ENCODE peak calls at places on chromosomes 16 and 17, in four cellular contexts. One of them, this sample, is unnamed.
A peak's percentile ranks its signal among the peaks of the same experiment; 100 is the strongest.

GRCh38 chr16:70482624-70483023 is 28.2 kb downstream of the FCSK start:
- DNase-seq in A549: no peak
- DNase-seq in uterus: no peak
- DNase-seq in adrenal gland: no peak
- DNase-seq in this sample: no peak

GRCh38 chr16:86789621-86790051 is 211.3 kb downstream of the FOXL1 start:
- DNase-seq in A549: no peak
- DNase-seq in uterus: no peak
- DNase-seq in adrenal gland: no peak
- DNase-seq in this sample: no peak

GRCh38 chr17:74369221-74369620 is 1.9 kb downstream of the GPR142 start:
- DNase-seq in A549: no peak
- DNase-seq in uterus: no peak
- DNase-seq in adrenal gland: peak; percentile 30
- DNase-seq in this sample: peak; percentile 59

GRCh38 chr16:65956100-65956499 is 410.4 kb upstream of the CDH5 start:
- DNase-seq in A549: no peak
- DNase-seq in uterus: no peak
- DNase-seq in adrenal gland: no peak
- DNase-seq in this sample: no peak

GRCh38 chr16:3490911-3491629 is 4.2 kb downstream of the C16orf90 start:
- DNase-seq in A549: no peak
- DNase-seq in uterus: no peak
- DNase-seq in adrenal gland: no peak
- DNase-seq in this sample: peak; percentile 48

GRCh38 chr17:15408803-15409202 is 58.6 kb downstream of the CDRT4 start:
- DNase-seq in A549: peak; percentile 21
- DNase-seq in uterus: no peak
- DNase-seq in adrenal gland: no peak
- DNase-seq in this sample: no peak

GRCh38 chr17:1050996-1051925 is 54.3 kb downstream of the TIMM22 start:
- DNase-seq in A549: no peak
- DNase-seq in uterus: no peak
- DNase-seq in adrenal gland: no peak
- DNase-seq in this sample: no peak

GRCh38 chr17:76492250-76492988 is 8.8 kb downstream of the RHBDF2 start:
- DNase-seq in A549: no peak
- DNase-seq in uterus: no peak
- DNase-seq in adrenal gland: no peak
- DNase-seq in this sample: no peak

GRCh38 chr17:29807520-29808361 is 122.3 kb downstream of the SSH2 start:
- DNase-seq in A549: peak; percentile 72
- DNase-seq in uterus: peak; percentile 60
- DNase-seq in adrenal gland: peak; percentile 62
- DNase-seq in this sample: peak; percentile 61

GRCh38 chr17:74059471-74059870 is 144.0 kb upstream of the RPL38 start:
- DNase-seq in A549: no peak
- DNase-seq in uterus: no peak
- DNase-seq in adrenal gland: no peak
- DNase-seq in this sample: peak; percentile 60

GRCh38 chr16:77190478-77191258 is at the start of gene MON1B:
- DNase-seq in A549: peak; percentile 99
- DNase-seq in uterus: peak; percentile 99
- DNase-seq in adrenal gland: peak; percentile 99
- DNase-seq in this sample: peak; percentile 97

GRCh38 chr16:53123753-53124152 is 69.0 kb downstream of the CHD9 start:
- DNase-seq in A549: no peak
- DNase-seq in uterus: no peak
- DNase-seq in adrenal gland: no peak
- DNase-seq in this sample: no peak

GRCh38 chr17:559699-560378 is 154.8 kb downstream of the VPS53 start:
- DNase-seq in A549: peak; percentile 53
- DNase-seq in uterus: peak; percentile 23
- DNase-seq in adrenal gland: peak; percentile 67
- DNase-seq in this sample: no peak

GRCh38 chr16:80518436-80518835 is 22.4 kb upstream of the DYNLRB2 start:
- DNase-seq in A549: no peak
- DNase-seq in uterus: no peak
- DNase-seq in adrenal gland: no peak
- DNase-seq in this sample: no peak

GRCh38 chr17:54063639-54064038 is 240.9 kb downstream of the KIF2B start:
- DNase-seq in A549: no peak
- DNase-seq in uterus: no peak
- DNase-seq in adrenal gland: no peak
- DNase-seq in this sample: no peak

GRCh38 chr16:68000450-68000849 is 1.2 kb upstream of the DPEP2 start:
- DNase-seq in A549: no peak
- DNase-seq in uterus: no peak
- DNase-seq in adrenal gland: no peak
- DNase-seq in this sample: no peak

GRCh38 chr16:69241911-69242310 is 54.9 kb downstream of the SNTB2 start:
- DNase-seq in A549: no peak
- DNase-seq in uterus: no peak
- DNase-seq in adrenal gland: no peak
- DNase-seq in this sample: no peak

GRCh38 chr16:17318200-17318599 is 152.6 kb downstream of the XYLT1 start:
- DNase-seq in A549: peak; percentile 35
- DNase-seq in uterus: no peak
- DNase-seq in adrenal gland: no peak
- DNase-seq in this sample: no peak

GRCh38 chr17:73151888-73152633 is 12.7 kb upstream of the SSTR2 start:
- DNase-seq in A549: no peak
- DNase-seq in uterus: no peak
- DNase-seq in adrenal gland: no peak
- DNase-seq in this sample: no peak

GRCh38 chr16:77531741-77532140 is 96.9 kb upstream of the ADAMTS18 start:
- DNase-seq in A549: peak; percentile 36
- DNase-seq in uterus: no peak
- DNase-seq in adrenal gland: no peak
- DNase-seq in this sample: no peak

GRCh38 chr16:23524001-23524400 is 13.7 kb upstream of the GGA2 start:
- DNase-seq in A549: no peak
- DNase-seq in uterus: no peak
- DNase-seq in adrenal gland: no peak
- DNase-seq in this sample: no peak

GRCh38 chr16:78425957-78426590 is 326.6 kb downstream of the WWOX start:
- DNase-seq in A549: no peak
- DNase-seq in uterus: no peak
- DNase-seq in adrenal gland: no peak
- DNase-seq in this sample: no peak

GRCh38 chr16:1899641-1900451 is 18.4 kb downstream of the HS3ST6 start:
- DNase-seq in A549: no peak
- DNase-seq in uterus: no peak
- DNase-seq in adrenal gland: no peak
- DNase-seq in this sample: no peak

GRCh38 chr16:85991425-85991824 is 92.5 kb downstream of the IRF8 start:
- DNase-seq in A549: no peak
- DNase-seq in uterus: no peak
- DNase-seq in adrenal gland: no peak
- DNase-seq in this sample: no peak

GRCh38 chr17:1939979-1940809 is 84.9 kb downstream of the RTN4RL1 start:
- DNase-seq in A549: no peak
- DNase-seq in uterus: no peak
- DNase-seq in adrenal gland: no peak
- DNase-seq in this sample: peak; percentile 58

GRCh38 chr17:10198509-10199249 is at the start of gene GAS7:
- DNase-seq in A549: no peak
- DNase-seq in uterus: peak; percentile 69
- DNase-seq in adrenal gland: peak; percentile 35
- DNase-seq in this sample: peak; percentile 68

GRCh38 chr17:57868007-57868774 is 18.3 kb upstream of the MRPS23 start:
- DNase-seq in A549: peak; percentile 92
- DNase-seq in uterus: peak; percentile 93
- DNase-seq in adrenal gland: peak; percentile 90
- DNase-seq in this sample: peak; percentile 100

GRCh38 chr17:54180919-54181318 is 358.2 kb downstream of the KIF2B start:
- DNase-seq in A549: no peak
- DNase-seq in uterus: no peak
- DNase-seq in adrenal gland: no peak
- DNase-seq in this sample: no peak

GRCh38 chr17:67503184-67503583 is 126.1 kb downstream of the PITPNC1 start:
- DNase-seq in A549: peak; percentile 44
- DNase-seq in uterus: no peak
- DNase-seq in adrenal gland: peak; percentile 52
- DNase-seq in this sample: no peak

GRCh38 chr17:81422776-81423697 is 27.8 kb downstream of the BAHCC1 start:
- DNase-seq in A549: peak; percentile 96
- DNase-seq in uterus: peak; percentile 89
- DNase-seq in adrenal gland: peak; percentile 96
- DNase-seq in this sample: no peak

GRCh38 chr17:50262001-50262794 is 12.1 kb upstream of the TMEM92 start:
- DNase-seq in A549: no peak
- DNase-seq in uterus: no peak
- DNase-seq in adrenal gland: no peak
- DNase-seq in this sample: peak; percentile 5

DNA sequence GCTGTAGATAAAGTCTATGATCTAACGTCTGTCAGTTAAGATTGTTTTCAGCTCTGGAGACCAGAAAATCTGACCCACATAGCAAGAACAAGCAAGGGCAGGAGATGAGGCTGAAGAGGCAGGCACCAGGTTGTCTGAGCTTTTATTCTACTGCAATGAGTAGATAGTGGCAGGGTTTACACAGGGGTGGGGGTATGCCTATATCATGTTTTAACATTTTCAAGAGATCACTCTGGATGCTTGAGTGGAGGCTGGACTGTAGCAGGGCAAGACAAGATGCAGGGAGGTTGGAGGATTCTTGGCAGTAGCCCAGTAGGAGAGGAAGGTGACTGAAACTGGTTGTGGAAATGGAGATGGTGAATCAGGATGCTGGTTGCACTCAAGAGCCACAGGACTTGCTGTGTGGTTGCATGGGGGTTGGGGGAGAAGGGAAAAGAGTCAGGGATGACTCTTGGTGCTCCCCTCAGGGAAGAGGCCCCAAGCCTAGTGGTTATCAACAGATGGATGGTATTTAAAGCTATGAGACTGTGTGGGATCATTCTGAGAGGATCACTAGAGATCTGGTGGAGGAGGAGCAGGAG is 143.1 kb upstream of the KCNJ18 start:
- DNase-seq in A549: no peak
- DNase-seq in uterus: no peak
- DNase-seq in adrenal gland: no peak
- DNase-seq in this sample: no peak
- H3K4me3 ChIP-seq in A549: no peak overlapping the region
- H3K4me3 ChIP-seq in uterus: no peak overlapping the region
- H3K4me3 ChIP-seq in adrenal gland: no peak overlapping the region
- H3K4me3 ChIP-seq in this sample: no peak overlapping the region

GRCh38 chr16:84367750-84368320 is 503 bp upstream of the ATP2C2 start:
- DNase-seq in A549: no peak
- DNase-seq in uterus: no peak
- DNase-seq in adrenal gland: no peak
- DNase-seq in this sample: no peak

GRCh38 chr16:84367297-84367680 is 1.0 kb upstream of the ATP2C2 start:
- DNase-seq in A549: no peak
- DNase-seq in uterus: no peak
- DNase-seq in adrenal gland: no peak
- DNase-seq in this sample: no peak

GRCh38 chr16:84369938-84370627 is 1.7 kb downstream of the ATP2C2 start:
- DNase-seq in A549: no peak
- DNase-seq in uterus: no peak
- DNase-seq in adrenal gland: no peak
- DNase-seq in this sample: no peak

GRCh38 chr16:84368327-84368996 is at the start of gene ATP2C2:
- DNase-seq in A549: no peak
- DNase-seq in uterus: no peak
- DNase-seq in adrenal gland: no peak
- DNase-seq in this sample: no peak

DNA sequence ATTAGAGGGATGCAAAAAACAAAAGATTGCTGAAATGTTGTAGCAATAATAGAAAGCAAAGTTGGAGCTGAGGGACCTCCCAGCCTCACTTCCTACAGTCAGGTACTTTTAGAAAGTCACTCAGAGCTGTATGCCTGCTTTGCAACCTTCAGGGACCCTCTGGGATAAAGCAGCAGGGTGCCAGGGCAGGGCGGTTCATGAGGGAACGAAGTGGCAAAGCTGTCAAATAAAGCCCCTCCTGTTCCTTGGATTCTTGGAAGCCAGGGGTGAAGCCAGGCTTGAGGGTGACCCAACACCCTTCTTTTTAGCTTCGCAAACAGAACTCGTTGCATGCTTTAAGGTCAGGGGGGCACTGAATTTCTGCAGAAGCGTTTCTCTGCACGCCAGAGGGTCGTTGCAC is 767 bp downstream of the ATP2C2 start:
- DNase-seq in A549: no peak
- DNase-seq in uterus: no peak
- DNase-seq in adrenal gland: no peak
- DNase-seq in this sample: peak; percentile 11
- H3K27ac ChIP-seq in A549: no peak overlapping the region
- H3K27ac ChIP-seq in uterus: no peak overlapping the region
- H3K27ac ChIP-seq in adrenal gland: no peak overlapping the region
- H3K27ac ChIP-seq in this sample: no peak overlapping the region

GRCh38 chr16:89455692-89456091 is 34.7 kb downstream of the ANKRD11 start:
- DNase-seq in A549: no peak
- DNase-seq in uterus: no peak
- DNase-seq in adrenal gland: no peak
- DNase-seq in this sample: no peak

GRCh38 chr16:89455178-89455577 is 35.2 kb downstream of the ANKRD11 start:
- DNase-seq in A549: no peak
- DNase-seq in uterus: no peak
- DNase-seq in adrenal gland: no peak
- DNase-seq in this sample: no peak

GRCh38 chr16:89452241-89452640 is 38.1 kb downstream of the ANKRD11 start:
- DNase-seq in A549: no peak
- DNase-seq in uterus: no peak
- DNase-seq in adrenal gland: no peak
- DNase-seq in this sample: no peak

GRCh38 chr16:89452925-89453324 is 37.4 kb downstream of the ANKRD11 start:
- DNase-seq in A549: no peak
- DNase-seq in uterus: no peak
- DNase-seq in adrenal gland: no peak
- DNase-seq in this sample: no peak

DNA sequence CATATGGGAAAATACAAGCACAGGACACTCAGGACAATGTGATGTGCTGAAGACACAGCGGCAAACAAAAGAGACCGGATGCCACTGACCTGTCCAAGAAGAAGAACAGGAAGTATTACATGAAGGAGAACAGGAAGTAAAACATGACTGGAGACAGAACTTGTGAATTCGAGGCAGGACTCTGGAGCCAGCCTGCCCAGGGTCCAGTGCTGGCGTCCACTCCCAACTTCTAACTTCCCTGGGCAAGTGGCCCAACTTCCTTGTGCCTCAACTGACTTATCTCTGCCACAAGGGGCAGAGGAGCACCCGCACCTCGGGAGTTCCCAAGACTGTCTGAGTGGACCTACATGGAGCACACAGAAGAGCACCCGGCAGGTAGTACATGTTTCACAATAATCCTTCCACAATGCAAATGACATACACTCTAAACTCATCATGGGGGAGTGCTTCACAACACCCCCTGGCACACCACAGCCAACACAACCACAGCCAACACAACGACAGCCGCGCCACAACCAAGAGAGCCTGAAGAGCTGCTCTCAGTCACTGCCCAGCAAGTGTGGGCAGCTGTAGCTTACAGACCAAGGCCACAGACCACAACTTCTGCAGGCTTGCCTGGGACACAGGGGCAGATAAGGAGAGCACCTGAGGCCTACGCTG is 36.6 kb downstream of the ANKRD11 start:
- DNase-seq in A549: peak; percentile 51
- DNase-seq in uterus: no peak
- DNase-seq in adrenal gland: peak; percentile 75
- DNase-seq in this sample: no peak
- TF ChIP-seq CTCF in A549: no peak
- TF ChIP-seq CTCF in uterus: no peak
- TF ChIP-seq CTCF in adrenal gland: peak; percentile 18
- TF ChIP-seq CTCF in this sample: peak; percentile 16

GRCh38 chr17:48554412-48555090 is 9.6 kb upstream of the HOXB2 start:
- DNase-seq in A549: peak; percentile 57
- DNase-seq in uterus: no peak
- DNase-seq in adrenal gland: peak; percentile 18
- DNase-seq in this sample: no peak
- H3K4me3 ChIP-seq in A549: peak overlapping the region; percentile 60
- H3K4me3 ChIP-seq in uterus: peak overlapping the region; percentile 40
- H3K4me3 ChIP-seq in adrenal gland: peak overlapping the region; percentile 60
- H3K4me3 ChIP-seq in this sample: peak overlapping the region; percentile 37